ENCODE peak calls at places on chromosomes 6 and 20, in six cellular contexts. One of them, this sample, is unnamed.

GRCh38 chr6:159104163-159104885 is 59.5 kb upstream of the TAGAP start:
- DNase-seq in BE2C: peak
- DNase-seq in breast epithelium: peak
- DNase-seq in transverse colon: peak
- DNase-seq in tibial artery: peak
- DNase-seq in ovary: peak
- DNase-seq in this sample: peak

GRCh38 chr6:133550026-133550425 is 308.9 kb downstream of the EYA4 start:
- DNase-seq in BE2C: no peak
- DNase-seq in breast epithelium: no peak
- DNase-seq in transverse colon: no peak
- DNase-seq in tibial artery: no peak
- DNase-seq in ovary: no peak
- DNase-seq in this sample: no peak

GRCh38 chr20:43863821-43864544 is 50.7 kb upstream of the TOX2 start:
- DNase-seq in BE2C: no peak
- DNase-seq in breast epithelium: no peak
- DNase-seq in transverse colon: no peak
- DNase-seq in tibial artery: no peak
- DNase-seq in ovary: no peak
- DNase-seq in this sample: no peak

GRCh38 chr6:111685058-111685457 is 79.4 kb upstream of the TRAF3IP2 start:
- DNase-seq in BE2C: no peak
- DNase-seq in breast epithelium: no peak
- DNase-seq in transverse colon: no peak
- DNase-seq in tibial artery: no peak
- DNase-seq in ovary: no peak
- DNase-seq in this sample: no peak

GRCh38 chr6:32501016-32501415 is 29.1 kb downstream of the HLA-DRB5 start:
- DNase-seq in BE2C: no peak
- DNase-seq in breast epithelium: no peak
- DNase-seq in transverse colon: no peak
- DNase-seq in tibial artery: no peak
- DNase-seq in ovary: no peak
- DNase-seq in this sample: no peak

GRCh38 chr20:1900321-1900791 is 5.1 kb downstream of the SIRPA start:
- DNase-seq in BE2C: peak
- DNase-seq in breast epithelium: peak
- DNase-seq in transverse colon: peak
- DNase-seq in tibial artery: peak
- DNase-seq in ovary: peak
- DNase-seq in this sample: peak

GRCh38 chr20:50582092-50582491 is 71.9 kb downstream of the PTPN1 start:
- DNase-seq in BE2C: no peak
- DNase-seq in breast epithelium: no peak
- DNase-seq in transverse colon: no peak
- DNase-seq in tibial artery: peak
- DNase-seq in ovary: peak
- DNase-seq in this sample: no peak

GRCh38 chr6:7268362-7269310 is 44.4 kb downstream of the SSR1 start:
- DNase-seq in BE2C: no peak
- DNase-seq in breast epithelium: no peak
- DNase-seq in transverse colon: no peak
- DNase-seq in tibial artery: peak
- DNase-seq in ovary: no peak
- DNase-seq in this sample: no peak

GRCh38 chr6:37022135-37022863 is 16.8 kb downstream of the FGD2 start:
- DNase-seq in BE2C: no peak
- DNase-seq in breast epithelium: no peak
- DNase-seq in transverse colon: no peak
- DNase-seq in tibial artery: no peak
- DNase-seq in ovary: no peak
- DNase-seq in this sample: no peak

GRCh38 chr6:139161169-139161568 is 26.3 kb downstream of the HECA start:
- DNase-seq in BE2C: no peak
- DNase-seq in breast epithelium: no peak
- DNase-seq in transverse colon: no peak
- DNase-seq in tibial artery: no peak
- DNase-seq in ovary: no peak
- DNase-seq in this sample: no peak

GRCh38 chr20:63808145-63808724 is 22.8 kb downstream of the ZBTB46 start:
- DNase-seq in BE2C: no peak
- DNase-seq in breast epithelium: no peak
- DNase-seq in transverse colon: no peak
- DNase-seq in tibial artery: no peak
- DNase-seq in ovary: no peak
- DNase-seq in this sample: no peak

GRCh38 chr6:24740861-24741260 is 21.9 kb upstream of the C6orf62 start:
- DNase-seq in BE2C: no peak
- DNase-seq in breast epithelium: no peak
- DNase-seq in transverse colon: no peak
- DNase-seq in tibial artery: no peak
- DNase-seq in ovary: no peak
- DNase-seq in this sample: no peak

GRCh38 chr6:33410711-33411631 is at the start of gene PHF1:
- DNase-seq in BE2C: no peak
- DNase-seq in breast epithelium: peak
- DNase-seq in transverse colon: peak
- DNase-seq in tibial artery: no peak
- DNase-seq in ovary: peak
- DNase-seq in this sample: peak

GRCh38 chr6:158047120-158047518 is 65.5 kb downstream of the SYNJ2 start:
- DNase-seq in BE2C: no peak
- DNase-seq in breast epithelium: no peak
- DNase-seq in transverse colon: peak
- DNase-seq in tibial artery: peak
- DNase-seq in ovary: no peak
- DNase-seq in this sample: no peak

GRCh38 chr20:58878399-58878798 is 25.9 kb downstream of the GNAS start:
- DNase-seq in BE2C: no peak
- DNase-seq in breast epithelium: no peak
- DNase-seq in transverse colon: no peak
- DNase-seq in tibial artery: no peak
- DNase-seq in ovary: no peak
- DNase-seq in this sample: no peak

GRCh38 chr20:58880441-58880840 is 27.9 kb downstream of the GNAS start:
- DNase-seq in BE2C: no peak
- DNase-seq in breast epithelium: no peak
- DNase-seq in transverse colon: no peak
- DNase-seq in tibial artery: no peak
- DNase-seq in ovary: no peak
- DNase-seq in this sample: no peak

GRCh38 chr20:58882704-58883089 is 30.2 kb downstream of the GNAS start:
- DNase-seq in BE2C: no peak
- DNase-seq in breast epithelium: no peak
- DNase-seq in transverse colon: no peak
- DNase-seq in tibial artery: no peak
- DNase-seq in ovary: no peak
- DNase-seq in this sample: no peak

GRCh38 chr20:58883243-58883691 is 30.8 kb downstream of the GNAS start:
- DNase-seq in BE2C: no peak
- DNase-seq in breast epithelium: no peak
- DNase-seq in transverse colon: no peak
- DNase-seq in tibial artery: no peak
- DNase-seq in ovary: no peak
- DNase-seq in this sample: no peak

GRCh38 chr20:58880994-58881752 is 28.7 kb downstream of the GNAS start:
- DNase-seq in BE2C: no peak
- DNase-seq in breast epithelium: no peak
- DNase-seq in transverse colon: no peak
- DNase-seq in tibial artery: no peak
- DNase-seq in ovary: no peak
- DNase-seq in this sample: no peak
- TF ChIP-seq CTCF in BE2C: peak
- TF ChIP-seq CTCF in breast epithelium: no peak
- TF ChIP-seq CTCF in transverse colon: peak
- TF ChIP-seq CTCF in tibial artery: no peak
- TF ChIP-seq CTCF in ovary: no peak
- TF ChIP-seq CTCF in this sample: peak

GRCh38 chr6:18586133-18586532 is 199.0 kb downstream of the RNF144B start:
- DNase-seq in BE2C: no peak
- DNase-seq in breast epithelium: no peak
- DNase-seq in transverse colon: no peak
- DNase-seq in tibial artery: no peak
- DNase-seq in ovary: no peak
- DNase-seq in this sample: no peak

GRCh38 chr6:18584372-18584771 is 197.2 kb downstream of the RNF144B start:
- DNase-seq in BE2C: no peak
- DNase-seq in breast epithelium: no peak
- DNase-seq in transverse colon: no peak
- DNase-seq in tibial artery: no peak
- DNase-seq in ovary: no peak
- DNase-seq in this sample: no peak

GRCh38 chr6:18579869-18580268 is 192.7 kb downstream of the RNF144B start:
- DNase-seq in BE2C: no peak
- DNase-seq in breast epithelium: no peak
- DNase-seq in transverse colon: no peak
- DNase-seq in tibial artery: no peak
- DNase-seq in ovary: no peak
- DNase-seq in this sample: no peak

GRCh38 chr6:18579165-18579564 is 192.0 kb downstream of the RNF144B start:
- DNase-seq in BE2C: no peak
- DNase-seq in breast epithelium: no peak
- DNase-seq in transverse colon: no peak
- DNase-seq in tibial artery: no peak
- DNase-seq in ovary: no peak
- DNase-seq in this sample: no peak

DNA sequence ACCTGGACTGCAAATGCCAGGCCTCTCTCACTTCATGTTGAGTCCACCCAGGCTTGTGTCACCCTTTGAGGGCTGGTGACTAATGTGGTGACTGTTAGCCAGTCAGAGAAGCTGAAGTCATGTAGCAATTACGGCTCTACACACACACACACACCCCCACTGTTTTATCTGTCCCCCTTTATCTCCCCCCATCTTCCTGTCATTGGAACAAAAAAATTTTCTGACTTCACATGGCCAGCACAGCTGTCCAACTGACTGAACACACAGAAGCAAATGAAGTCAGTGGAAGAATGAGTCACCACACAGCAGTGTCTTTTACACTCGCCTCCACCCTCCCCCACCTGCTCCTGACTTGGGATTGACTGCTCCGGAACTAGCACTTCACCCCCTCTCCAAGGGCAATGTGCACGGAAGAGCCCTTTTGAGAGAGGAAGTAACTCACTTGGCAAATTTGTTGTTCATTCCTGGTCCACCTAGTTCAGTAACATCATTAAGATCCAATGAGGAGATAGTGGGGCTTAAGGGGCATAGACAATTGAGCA is 198.0 kb downstream of the RNF144B start:
- DNase-seq in BE2C: peak
- DNase-seq in breast epithelium: no peak
- DNase-seq in transverse colon: peak
- DNase-seq in tibial artery: no peak
- DNase-seq in ovary: no peak
- DNase-seq in this sample: no peak
- TF ChIP-seq CTCF in BE2C: no peak
- TF ChIP-seq CTCF in breast epithelium: no peak
- TF ChIP-seq CTCF in transverse colon: no peak
- TF ChIP-seq CTCF in tibial artery: no peak
- TF ChIP-seq CTCF in ovary: no peak
- TF ChIP-seq CTCF in this sample: no peak

GRCh38 chr6:21262504-21262903 is 331.0 kb upstream of the SOX4 start:
- DNase-seq in BE2C: no peak
- DNase-seq in breast epithelium: no peak
- DNase-seq in transverse colon: no peak
- DNase-seq in tibial artery: no peak
- DNase-seq in ovary: no peak
- DNase-seq in this sample: no peak
- TF ChIP-seq CTCF in BE2C: no peak
- TF ChIP-seq CTCF in breast epithelium: no peak
- TF ChIP-seq CTCF in transverse colon: no peak
- TF ChIP-seq CTCF in tibial artery: no peak
- TF ChIP-seq CTCF in ovary: no peak
- TF ChIP-seq CTCF in this sample: no peak

GRCh38 chr6:1263039-1263849 is 48.7 kb upstream of the FOXQ1 start:
- DNase-seq in BE2C: no peak
- DNase-seq in breast epithelium: no peak
- DNase-seq in transverse colon: no peak
- DNase-seq in tibial artery: no peak
- DNase-seq in ovary: no peak
- DNase-seq in this sample: no peak
- TF ChIP-seq CTCF in BE2C: no peak
- TF ChIP-seq CTCF in breast epithelium: no peak
- TF ChIP-seq CTCF in transverse colon: no peak
- TF ChIP-seq CTCF in tibial artery: no peak
- TF ChIP-seq CTCF in ovary: no peak
- TF ChIP-seq CTCF in this sample: no peak

This sample was measured in glutamatergic neuron.